ENCODE peak calls at places on chromosomes 13 and 19, in four cellular contexts. B is dorsolateral prefrontal cortex, X is choroid plexus epithelial cell, V is AG04449. O is an unnamed sample.

GRCh38 chr13:72839831-72840426 is 58.0 kb downstream of the PIBF1 start:
- DNase-seq in B (no peak), X (peak), V (no peak), O (peak)

GRCh38 chr19:8731428-8732169 is 10.2 kb downstream of the OR2Z1 start:
- DNase-seq in B (no peak), X (no peak), V (no peak), O (no peak)

GRCh38 chr13:97266328-97266727 is 44.2 kb downstream of the MBNL2 start:
- DNase-seq in B (no peak), X (no peak), V (no peak), O (no peak)

GRCh38 chr19:10690351-10690781 is 10.9 kb upstream of the QTRT1 start:
- DNase-seq in B (no peak), X (peak), V (no peak), O (no peak)

GRCh38 chr13:99467764-99468163 is 33.5 kb upstream of the TM9SF2 start:
- DNase-seq in B (no peak), X (peak), V (no peak), O (no peak)

GRCh38 chr19:56508282-56508778 is 675 bp downstream of the ZNF471 start:
- DNase-seq in B (no peak), X (no peak), V (no peak), O (no peak)

GRCh38 chr13:35789335-35790166 is 313.1 kb upstream of the MAB21L1 start:
- DNase-seq in B (no peak), X (peak), V (no peak), O (no peak)

GRCh38 chr19:28358604-28359003 is 854.3 kb downstream of the UQCRFS1 start:
- DNase-seq in B (no peak), X (peak), V (no peak), O (no peak)

GRCh38 chr13:66154981-66155380 is 1075.2 kb downstream of the PCDH9 start:
- DNase-seq in B (no peak), X (peak), V (peak), O (no peak)

GRCh38 chr13:99280166-99280565 is 22.0 kb upstream of the GPR18 start:
- DNase-seq in B (no peak), X (peak), V (peak), O (no peak)

GRCh38 chr13:111112196-111112595 is 2.9 kb upstream of the ARHGEF7 start:
- DNase-seq in B (no peak), X (no peak), V (no peak), O (no peak)

GRCh38 chr13:65638572-65639168 is 1591.5 kb downstream of the PCDH9 start:
- DNase-seq in B (no peak), X (peak), V (peak), O (no peak)

GRCh38 chr13:107838592-107839161 is 376.7 kb downstream of the LIG4 start:
- DNase-seq in B (no peak), X (no peak), V (no peak), O (no peak)

GRCh38 chr13:113406321-113407102 is 42.6 kb upstream of the GRTP1 start:
- DNase-seq in B (peak), X (no peak), V (no peak), O (no peak)

GRCh38 chr13:97743946-97744345 is 209.5 kb upstream of the IPO5 start:
- DNase-seq in B (no peak), X (peak), V (no peak), O (no peak)

GRCh38 chr13:51635137-51635878 is 51.0 kb downstream of the WDFY2 start:
- DNase-seq in B (no peak), X (no peak), V (no peak), O (no peak)

GRCh38 chr13:30406779-30407416 is 15.4 kb upstream of the UBE2L5 start:
- DNase-seq in B (no peak), X (no peak), V (no peak), O (no peak)

GRCh38 chr19:46907880-46908279 is 47.1 kb downstream of the ARHGAP35 start:
- DNase-seq in B (no peak), X (no peak), V (no peak), O (no peak)

GRCh38 chr19:5128932-5129389 is 160.0 kb downstream of the KDM4B start:
- DNase-seq in B (no peak), X (peak), V (no peak), O (peak)

GRCh38 chr13:41645313-41645712 is 188.0 kb downstream of the RGCC start:
- DNase-seq in B (no peak), X (peak), V (peak), O (no peak)

GRCh38 chr13:31094331-31095015 is 67.2 kb downstream of the HSPH1 start:
- DNase-seq in B (no peak), X (no peak), V (no peak), O (no peak)

GRCh38 chr13:34412817-34413365 is 529.2 kb upstream of the NBEA start:
- DNase-seq in B (no peak), X (no peak), V (no peak), O (no peak)

GRCh38 chr19:31730270-31730669 is 381.0 kb upstream of the TSHZ3 start:
- DNase-seq in B (no peak), X (no peak), V (no peak), O (no peak)

GRCh38 chr13:40665061-40665753 is 1.2 kb downstream of the FOXO1 start:
- DNase-seq in B (peak), X (no peak), V (no peak), O (peak)

GRCh38 chr19:39211731-39212376 is 7.8 kb upstream of the SYCN start:
- DNase-seq in B (no peak), X (no peak), V (no peak), O (no peak)

GRCh38 chr19:6011206-6011605 is 33.3 kb upstream of the RANBP3 start:
- DNase-seq in B (no peak), X (no peak), V (no peak), O (no peak)

GRCh38 chr13:48626077-48626449 is 27.7 kb upstream of the CYSLTR2 start:
- DNase-seq in B (no peak), X (peak), V (no peak), O (no peak)

GRCh38 chr13:86269511-86269910 is 470.3 kb upstream of the SLITRK6 start:
- DNase-seq in B (no peak), X (no peak), V (no peak), O (no peak)

GRCh38 chr13:92158335-92158734 is 759.9 kb downstream of the GPC5 start:
- DNase-seq in B (no peak), X (peak), V (no peak), O (no peak)

GRCh38 chr13:108897955-108898354 is 268.5 kb downstream of the MYO16 start:
- DNase-seq in B (no peak), X (peak), V (no peak), O (no peak)

GRCh38 chr19:38391911-38392464 is 3.5 kb downstream of the SPRED3 start:
- DNase-seq in B (no peak), X (no peak), V (no peak), O (no peak)

GRCh38 chr19:11570039-11570462 is 7.4 kb downstream of the ACP5 start:
- DNase-seq in B (no peak), X (no peak), V (no peak), O (no peak)

GRCh38 chr13:98495627-98496238 is 81.2 kb downstream of the STK24 start:
- DNase-seq in B (no peak), X (peak), V (no peak), O (no peak)

GRCh38 chr19:17090501-17091074 is 15.0 kb downstream of the MYO9B start:
- DNase-seq in B (no peak), X (no peak), V (no peak), O (no peak)
- TF ChIP-seq CTCF in B (no peak), X (no peak), V (no peak), O (no peak)

GRCh38 chr19:20039203-20039723 is at the start of gene ZNF682:
- DNase-seq in B (peak), X (peak), V (peak), O (peak)
- TF ChIP-seq CTCF in B (no peak), X (no peak), V (no peak), O (no peak)

GRCh38 chr19:2477732-2478191 is 1.8 kb downstream of the GADD45B start:
- DNase-seq in B (no peak), X (peak), V (no peak), O (no peak)

GRCh38 chr19:2479556-2480194 is 3.7 kb downstream of the GADD45B start:
- DNase-seq in B (no peak), X (no peak), V (no peak), O (no peak)

GRCh38 chr19:2477141-2477710 is 1.3 kb downstream of the GADD45B start:
- DNase-seq in B (no peak), X (peak), V (no peak), O (no peak)

GRCh38 chr19:2478756-2479555 is 3.0 kb downstream of the GADD45B start:
- DNase-seq in B (peak), X (peak), V (no peak), O (no peak)

GRCh38 chr19:2478324-2478755 is 2.4 kb downstream of the GADD45B start:
- DNase-seq in B (no peak), X (peak), V (no peak), O (no peak)
- TF ChIP-seq CTCF in B (no peak), X (peak), V (peak), O (peak)

GRCh38 chr13:93256998-93257397 is 30.4 kb downstream of the GPC6 start:
- DNase-seq in B (no peak), X (no peak), V (no peak), O (no peak)

GRCh38 chr13:93249259-93249917 is 22.8 kb downstream of the GPC6 start:
- DNase-seq in B (no peak), X (peak), V (no peak), O (no peak)

GRCh38 chr13:93259527-93260080 is 33.0 kb downstream of the GPC6 start:
- DNase-seq in B (no peak), X (no peak), V (no peak), O (no peak)

GRCh38 chr13:93249918-93250306 is 23.3 kb downstream of the GPC6 start:
- DNase-seq in B (no peak), X (no peak), V (no peak), O (no peak)

GRCh38 chr13:93254775-93255174 is 28.2 kb downstream of the GPC6 start:
- DNase-seq in B (peak), X (no peak), V (no peak), O (no peak)
- TF ChIP-seq CTCF in B (no peak), X (no peak), V (no peak), O (no peak)

GRCh38 chr19:50314724-50315700 is 14.2 kb downstream of the KCNC3 start:
- DNase-seq in B (no peak), X (no peak), V (no peak), O (no peak)

GRCh38 chr19:50318438-50318837 is 10.7 kb downstream of the KCNC3 start:
- DNase-seq in B (no peak), X (no peak), V (no peak), O (no peak)

GRCh38 chr19:50313812-50314536 is 15.2 kb downstream of the KCNC3 start:
- DNase-seq in B (no peak), X (no peak), V (no peak), O (no peak)

GRCh38 chr19:50317115-50317514 is 12.1 kb downstream of the KCNC3 start:
- DNase-seq in B (no peak), X (no peak), V (no peak), O (no peak)

GRCh38 chr19:50315773-50316448 is 13.3 kb downstream of the KCNC3 start:
- DNase-seq in B (no peak), X (peak), V (no peak), O (no peak)
- TF ChIP-seq CTCF in B (no peak), X (peak), V (no peak), O (no peak)

GRCh38 chr19:55160128-55160985 is 2.8 kb upstream of the TNNI3 start:
- DNase-seq in B (peak), X (peak), V (no peak), O (peak)
- TF ChIP-seq CTCF in B (no peak), X (peak), V (peak), O (peak)

GRCh38 chr19:2428027-2428690 is 773 bp upstream of the TIMM13 start:
- DNase-seq in B (peak), X (peak), V (no peak), O (no peak)
- TF ChIP-seq CTCF in B (no peak), X (peak), V (no peak), O (no peak)

GRCh38 chr13:43303040-43303729 is 279.8 kb downstream of the DNAJC15 start:
- DNase-seq in B (peak), X (peak), V (no peak), O (peak)
- TF ChIP-seq CTCF in B (peak), X (peak), V (peak), O (peak)

GRCh38 chr19:33430674-33431277 is 57.3 kb downstream of the CEBPG start:
- DNase-seq in B (peak), X (peak), V (no peak), O (peak)
- TF ChIP-seq CTCF in B (peak), X (peak), V (peak), O (peak)